ENCODE peak calls at places on chromosomes 11 and 22, in nine cellular contexts. C, J, V, B, I, M, Z, F and R are unnamed samples.
A peak's percentile ranks its signal among the peaks of the same experiment; 100 is the strongest.

GRCh38 chr11:22479133-22479690 is 141.0 kb downstream of the SLC17A6 start:
- DNase-seq in C (no peak), J (no peak), V (no peak), B (peak; percentile 11), I (no peak), M (no peak), Z (no peak), F (no peak), R (no peak)

GRCh38 chr11:105719073-105719846 is 109.4 kb downstream of the GRIA4 start:
- DNase-seq in C (peak; percentile 49), J (no peak), V (no peak), B (no peak), I (no peak), M (no peak), Z (no peak), F (no peak), R (no peak)

GRCh38 chr22:35275580-35275979 is 18.3 kb downstream of the HMGXB4 start:
- DNase-seq in C (no peak), J (no peak), V (no peak), B (no peak), I (no peak), M (no peak), Z (no peak), F (no peak), R (no peak)

GRCh38 chr11:61357233-61357893 is 4.3 kb downstream of the CYB561A3 start:
- DNase-seq in C (no peak), J (no peak), V (no peak), B (no peak), I (no peak), M (no peak), Z (no peak), F (no peak), R (no peak)

GRCh38 chr11:19714387-19715363 is 2.0 kb downstream of the NAV2 start:
- DNase-seq in C (no peak), J (peak; percentile 83), V (peak; percentile 83), B (no peak), I (peak; percentile 44), M (no peak), Z (peak; percentile 57), F (no peak), R (peak; percentile 28)

GRCh38 chr11:64620286-64620962 is 29.4 kb downstream of the SLC22A12 start:
- DNase-seq in C (peak; percentile 9), J (peak; percentile 70), V (no peak), B (peak; percentile 48), I (no peak), M (peak; percentile 35), Z (peak; percentile 67), F (no peak), R (peak; percentile 68)

GRCh38 chr11:87859583-87859982 is 315.7 kb downstream of the RAB38 start:
- DNase-seq in C (no peak), J (no peak), V (no peak), B (no peak), I (no peak), M (no peak), Z (no peak), F (no peak), R (no peak)

GRCh38 chr11:96168623-96169022 is 174.4 kb downstream of the MAML2 start:
- DNase-seq in C (no peak), J (peak; percentile 75), V (peak; percentile 38), B (no peak), I (no peak), M (no peak), Z (peak; percentile 78), F (no peak), R (peak; percentile 24)

GRCh38 chr11:66008468-66009101 is 3.2 kb upstream of the CST6 start:
- DNase-seq in C (no peak), J (no peak), V (no peak), B (no peak), I (no peak), M (no peak), Z (no peak), F (no peak), R (no peak)

GRCh38 chr22:40065981-40066380 is 71.2 kb downstream of the FAM83F start:
- DNase-seq in C (no peak), J (no peak), V (no peak), B (no peak), I (no peak), M (no peak), Z (no peak), F (no peak), R (no peak)

GRCh38 chr11:124329787-124330478 is 9.9 kb upstream of the OR8D2 start:
- DNase-seq in C (no peak), J (no peak), V (no peak), B (no peak), I (no peak), M (no peak), Z (no peak), F (no peak), R (no peak)
- H3K27ac ChIP-seq in C (no peak overlapping the region), J (no peak overlapping the region), V (no peak overlapping the region), B (no peak overlapping the region), I (no peak overlapping the region), M (no peak overlapping the region), Z (no peak overlapping the region), F (no peak overlapping the region), R (no peak overlapping the region)

GRCh38 chr22:20606041-20606783 is 98.8 kb downstream of the MED15 start:
- DNase-seq in C (peak; percentile 78), J (peak; percentile 75), V (no peak), B (peak; percentile 87), I (no peak), M (peak; percentile 66), Z (no peak), F (no peak), R (no peak)

GRCh38 chr22:20604776-20605221 is 97.4 kb downstream of the MED15 start:
- DNase-seq in C (peak; percentile 63), J (no peak), V (no peak), B (no peak), I (no peak), M (no peak), Z (no peak), F (no peak), R (no peak)

GRCh38 chr22:20605328-20605727 is 97.9 kb downstream of the MED15 start:
- DNase-seq in C (no peak), J (no peak), V (no peak), B (no peak), I (no peak), M (no peak), Z (no peak), F (no peak), R (no peak)

GRCh38 chr22:20606784-20607128 is 99.3 kb downstream of the MED15 start:
- DNase-seq in C (no peak), J (no peak), V (no peak), B (no peak), I (no peak), M (no peak), Z (no peak), F (no peak), R (no peak)

GRCh38 chr22:20607157-20607907 is 99.9 kb downstream of the MED15 start:
- DNase-seq in C (no peak), J (no peak), V (no peak), B (no peak), I (peak; percentile 77), M (no peak), Z (no peak), F (no peak), R (no peak)
- TF ChIP-seq CTCF in C (no peak), J (no peak), V (no peak), B (no peak), I (no peak), M (no peak), Z (no peak), F (no peak), R (no peak)

DNA sequence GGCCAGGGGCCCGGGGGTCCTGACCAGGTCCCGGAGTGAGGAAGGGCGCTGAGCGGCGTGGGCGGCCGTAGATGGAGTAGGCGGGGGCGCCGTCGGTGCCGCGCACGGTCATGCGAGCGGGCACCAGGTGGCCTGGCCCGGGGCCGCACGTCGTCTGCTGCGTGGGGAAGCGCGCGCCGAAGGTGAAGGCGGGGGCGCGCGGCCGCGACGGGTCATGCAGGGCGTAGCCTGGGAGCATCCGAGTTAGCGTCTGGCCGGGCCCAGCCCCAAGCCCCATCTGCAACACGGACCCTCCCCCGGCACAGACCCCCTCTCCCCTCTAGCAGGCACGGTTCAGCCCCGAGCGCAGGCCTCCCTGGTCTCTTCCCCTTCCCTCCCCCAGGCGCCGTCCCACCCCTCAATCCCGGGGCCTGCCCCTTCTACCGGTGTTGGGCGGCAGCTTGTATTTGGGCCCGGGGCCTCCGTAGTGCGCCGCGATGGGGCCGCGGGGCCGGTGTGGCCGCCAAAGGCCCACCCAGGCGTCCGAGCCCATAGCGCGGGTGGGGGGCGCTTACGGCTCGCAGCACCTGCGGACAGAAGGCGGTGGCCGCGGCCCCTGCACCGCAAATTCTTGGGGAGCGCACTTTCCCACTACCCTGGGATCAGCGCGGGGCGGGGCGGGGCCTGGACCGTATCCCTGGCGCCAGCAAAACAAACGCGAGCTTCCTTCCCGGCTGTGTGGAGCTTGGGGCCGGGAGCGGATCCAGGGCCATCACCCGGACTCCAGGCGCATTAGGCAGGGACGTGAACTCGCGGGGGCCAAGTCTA is 1.9 kb upstream of the TYMP start:
- DNase-seq in C (no peak), J (peak; percentile 84), V (peak; percentile 87), B (peak; percentile 73), I (peak; percentile 97), M (peak; percentile 84), Z (peak; percentile 72), F (no peak), R (peak; percentile 71)
- TF ChIP-seq POLR2A in C (no peak), J (no peak), V (no peak), B (peak; percentile 11), I (peak; percentile 31), M (peak; percentile 40), Z (peak; percentile 46), F (peak; percentile 57), R (no peak)

GRCh38 chr22:50627914-50628542 is at the start of gene ARSA:
- DNase-seq in C (peak; percentile 70), J (peak; percentile 91), V (peak; percentile 88), B (peak; percentile 81), I (peak; percentile 95), M (peak; percentile 86), Z (peak; percentile 81), F (no peak), R (peak; percentile 82)

GRCh38 chr22:50628543-50629134 is 687 bp upstream of the ARSA start:
- DNase-seq in C (no peak), J (no peak), V (no peak), B (no peak), I (no peak), M (no peak), Z (peak; percentile 15), F (no peak), R (no peak)

GRCh38 chr22:50626314-50626855 is 1.6 kb downstream of the ARSA start:
- DNase-seq in C (no peak), J (no peak), V (no peak), B (no peak), I (peak; percentile 68), M (no peak), Z (no peak), F (no peak), R (no peak)

GRCh38 chr22:50626856-50627451 is 998 bp downstream of the ARSA start:
- DNase-seq in C (no peak), J (no peak), V (no peak), B (peak; percentile 34), I (peak; percentile 86), M (peak; percentile 18), Z (no peak), F (no peak), R (no peak)

DNA sequence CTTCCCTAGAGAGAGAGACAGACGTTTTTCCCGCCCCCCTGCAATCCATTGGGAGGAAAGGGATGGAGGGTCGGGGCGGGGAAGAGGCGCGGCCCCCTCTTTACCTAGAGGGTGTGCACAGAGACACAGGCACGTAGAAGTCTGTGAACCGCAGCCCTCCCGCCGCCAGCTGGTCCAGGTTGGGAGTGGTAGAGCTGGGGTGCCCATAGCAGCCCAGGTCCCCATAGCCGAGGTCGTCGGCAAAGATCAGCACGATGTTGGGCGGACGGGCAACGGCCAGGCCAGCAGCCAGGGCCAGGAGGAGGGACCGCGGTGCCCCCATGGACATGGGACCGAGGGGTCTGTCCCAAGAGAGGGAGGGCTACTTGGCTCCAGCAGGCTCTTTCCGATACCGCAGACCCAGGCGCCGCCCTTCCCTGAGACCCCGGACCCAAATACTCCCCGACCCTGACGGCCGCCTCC is 469 bp downstream of the ARSA start:
- DNase-seq in C (peak; percentile 15), J (no peak), V (no peak), B (peak; percentile 41), I (peak; percentile 85), M (peak; percentile 31), Z (peak; percentile 38), F (no peak), R (no peak)
- H3K27ac ChIP-seq in C (peak overlapping the region; percentile 54), J (no peak overlapping the region), V (peak overlapping the region; percentile 87), B (peak overlapping the region; percentile 77), I (peak overlapping the region; percentile 87), M (peak overlapping the region; percentile 81), Z (peak overlapping the region; percentile 76), F (peak overlapping the region; percentile 94), R (peak overlapping the region; percentile 59)